ENCODE peak calls at places on chromosome 2, in four cellular contexts. One of them, this sample, is unnamed.

GRCh38 chr2:240290432-240291336 is 144.8 kb upstream of the GPC1 start:
- DNase-seq in stomach: no peak
- DNase-seq in fibroblast of lung: no peak
- DNase-seq in spleen: no peak
- DNase-seq in this sample: no peak

GRCh38 chr2:53202063-53202462 is 565.5 kb upstream of the CHAC2 start:
- DNase-seq in fibroblast of lung: peak; percentile 91
- DNase-seq in stomach: no peak
- DNase-seq in spleen: no peak
- DNase-seq in this sample: no peak

GRCh38 chr2:226334981-226335720 is 464.5 kb downstream of the IRS1 start:
- DNase-seq in fibroblast of lung: peak; percentile 87
- DNase-seq in spleen: no peak
- DNase-seq in stomach: no peak
- DNase-seq in this sample: no peak

GRCh38 chr2:23486676-23487075 is 101.7 kb downstream of the KLHL29 start:
- DNase-seq in fibroblast of lung: peak; percentile 61
- DNase-seq in stomach: no peak
- DNase-seq in spleen: no peak
- DNase-seq in this sample: peak; percentile 45

GRCh38 chr2:228548230-228548629 is 366.7 kb upstream of the SPHKAP start:
- DNase-seq in stomach: no peak
- DNase-seq in spleen: no peak
- DNase-seq in fibroblast of lung: no peak
- DNase-seq in this sample: no peak

GRCh38 chr2:219559156-219559915 is 12.0 kb downstream of the OBSL1 start:
- DNase-seq in fibroblast of lung: no peak
- DNase-seq in stomach: no peak
- DNase-seq in spleen: no peak
- DNase-seq in this sample: peak; percentile 37

GRCh38 chr2:189657867-189658266 is 3.4 kb upstream of the ASNSD1 start:
- DNase-seq in spleen: peak; percentile 74
- DNase-seq in stomach: peak; percentile 54
- DNase-seq in fibroblast of lung: no peak
- DNase-seq in this sample: no peak

GRCh38 chr2:55156326-55156725 is 75.8 kb downstream of the CLHC1 start:
- DNase-seq in fibroblast of lung: peak; percentile 35
- DNase-seq in spleen: no peak
- DNase-seq in stomach: no peak
- DNase-seq in this sample: no peak

GRCh38 chr2:236748385-236748784 is 178.8 kb downstream of the ACKR3 start:
- DNase-seq in stomach: no peak
- DNase-seq in fibroblast of lung: peak; percentile 25
- DNase-seq in spleen: no peak
- DNase-seq in this sample: no peak

GRCh38 chr2:33298233-33298632 is 178.2 kb upstream of the RASGRP3 start:
- DNase-seq in spleen: no peak
- DNase-seq in fibroblast of lung: no peak
- DNase-seq in stomach: no peak
- DNase-seq in this sample: no peak

GRCh38 chr2:1721706-1722483 is 22.4 kb downstream of the PXDN start:
- DNase-seq in stomach: no peak
- DNase-seq in fibroblast of lung: peak; percentile 68
- DNase-seq in spleen: no peak
- DNase-seq in this sample: peak; percentile 16

DNA sequence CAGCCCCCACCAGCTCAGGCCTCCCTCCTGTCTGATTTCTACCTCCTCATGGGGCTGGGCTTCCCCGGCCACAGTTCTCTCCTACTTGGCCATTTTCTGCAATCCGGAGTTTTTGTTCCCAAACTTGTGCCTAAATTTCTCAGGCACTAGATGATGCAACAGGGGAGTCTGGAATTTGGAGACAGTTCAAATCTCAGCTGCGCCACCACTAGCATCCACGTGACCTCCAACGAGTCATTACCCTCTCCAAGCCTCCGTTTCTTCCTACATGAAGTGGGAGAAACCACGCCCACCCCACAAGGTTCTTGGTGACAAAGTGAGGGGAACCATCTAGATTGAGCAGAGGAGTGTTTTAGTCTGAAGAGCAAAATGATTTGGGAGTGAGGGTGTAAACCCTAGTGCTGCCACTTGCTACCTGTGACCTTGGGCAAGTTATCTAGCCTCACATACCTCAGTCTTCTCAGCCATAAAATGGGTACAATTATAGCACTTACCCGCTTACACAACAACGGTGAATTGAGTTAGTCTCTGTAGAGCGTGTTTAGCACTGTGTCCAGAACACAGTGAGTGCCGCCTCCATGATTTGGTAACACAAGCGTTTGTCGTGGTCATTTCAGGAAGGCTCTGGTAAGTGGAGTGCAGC is 61.4 kb upstream of the ASAP2 start:
- DNase-seq in fibroblast of lung: peak; percentile 90
- DNase-seq in spleen: peak; percentile 63
- DNase-seq in stomach: no peak
- DNase-seq in this sample: no peak
- H3K27me3 ChIP-seq in fibroblast of lung: no peaks in the 10 kb centered on the region
- H3K27me3 ChIP-seq in spleen: peaks cover 5% of the 10 kb centered on the region
- H3K27me3 ChIP-seq in stomach: no peaks in the 10 kb centered on the region
- H3K27me3 ChIP-seq in this sample: no peaks in the 10 kb centered on the region

GRCh38 chr2:105780606-105781005 is 35.9 kb downstream of the NCK2 start:
- DNase-seq in stomach: no peak
- DNase-seq in spleen: no peak
- DNase-seq in fibroblast of lung: no peak
- DNase-seq in this sample: no peak
- H3K4me1 ChIP-seq in stomach: peaks cover 97% of the 10 kb centered on the region
- H3K4me1 ChIP-seq in spleen: peaks cover 100% of the 10 kb centered on the region
- H3K4me1 ChIP-seq in fibroblast of lung: peaks cover 31% of the 10 kb centered on the region
- H3K4me1 ChIP-seq in this sample: no peaks in the 10 kb centered on the region

DNA sequence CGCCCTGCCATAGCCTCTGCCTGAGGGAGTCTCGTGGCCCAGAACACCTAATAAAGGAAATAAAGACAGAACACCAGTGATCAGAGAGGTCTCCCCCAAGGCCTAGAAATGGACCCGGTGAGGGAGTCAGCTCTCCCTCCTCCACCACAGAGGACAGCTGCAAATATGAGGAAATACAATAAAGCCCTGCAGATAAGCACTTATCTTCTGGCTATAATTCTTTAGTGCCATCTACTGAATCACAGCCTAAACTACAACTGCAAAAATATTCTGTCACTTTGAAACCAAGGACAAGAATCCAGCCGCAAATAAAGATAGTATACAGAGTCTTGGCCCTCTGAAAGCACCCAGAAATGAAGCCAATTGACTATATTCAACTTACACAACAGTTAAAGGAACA is 42.4 kb upstream of the TACR1 start:
- DNase-seq in spleen: no peak
- DNase-seq in fibroblast of lung: peak; percentile 37
- DNase-seq in stomach: no peak
- DNase-seq in this sample: no peak
- H3K9me3 ChIP-seq in spleen: peaks cover 43% of the 10 kb centered on the region
- H3K9me3 ChIP-seq in fibroblast of lung: no peaks in the 10 kb centered on the region
- H3K9me3 ChIP-seq in stomach: no peaks in the 10 kb centered on the region
- H3K9me3 ChIP-seq in this sample: peaks cover 7% of the 10 kb centered on the region

GRCh38 chr2:74550231-74550630 is 3.5 kb downstream of the LOXL3 start:
- DNase-seq in stomach: no peak
- DNase-seq in fibroblast of lung: no peak
- DNase-seq in spleen: no peak
- DNase-seq in this sample: no peak

GRCh38 chr2:74551942-74552913 is 1.5 kb downstream of the LOXL3 start:
- DNase-seq in fibroblast of lung: no peak
- DNase-seq in stomach: no peak
- DNase-seq in spleen: no peak
- DNase-seq in this sample: no peak

GRCh38 chr2:74549685-74549971 is 4.1 kb downstream of the LOXL3 start:
- DNase-seq in spleen: no peak
- DNase-seq in stomach: no peak
- DNase-seq in fibroblast of lung: no peak
- DNase-seq in this sample: no peak

GRCh38 chr2:74552914-74553811 is 579 bp downstream of the LOXL3 start:
- DNase-seq in stomach: no peak
- DNase-seq in spleen: peak; percentile 82
- DNase-seq in fibroblast of lung: no peak
- DNase-seq in this sample: no peak

DNA sequence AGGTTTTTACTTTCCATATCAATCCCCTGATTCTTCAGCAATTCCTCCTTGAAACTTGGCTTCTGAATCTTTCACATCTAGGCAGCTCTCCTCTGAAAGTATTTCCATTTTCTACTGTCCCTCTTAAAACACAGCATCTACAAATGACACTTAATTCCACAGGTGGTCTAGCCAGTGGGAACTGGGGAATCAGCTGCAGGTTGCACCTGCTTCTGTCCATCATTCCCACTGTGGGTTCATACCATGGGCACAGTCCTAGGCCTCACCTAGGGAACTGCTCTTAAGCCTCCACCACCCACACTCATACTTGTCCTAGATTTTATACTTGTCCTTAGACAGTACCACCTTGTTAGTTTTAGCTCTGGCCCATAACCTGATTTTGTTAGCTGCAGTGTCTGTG is 2.2 kb downstream of the LOXL3 start:
- DNase-seq in fibroblast of lung: no peak
- DNase-seq in stomach: no peak
- DNase-seq in spleen: no peak
- DNase-seq in this sample: no peak
- H3K27me3 ChIP-seq in fibroblast of lung: no peaks in the 10 kb centered on the region
- H3K27me3 ChIP-seq in stomach: no peaks in the 10 kb centered on the region
- H3K27me3 ChIP-seq in spleen: no peaks in the 10 kb centered on the region
- H3K27me3 ChIP-seq in this sample: no peaks in the 10 kb centered on the region

GRCh38 chr2:68747918-68748317 is 13.3 kb downstream of the ARHGAP25 start:
- DNase-seq in spleen: no peak
- DNase-seq in stomach: no peak
- DNase-seq in fibroblast of lung: no peak
- DNase-seq in this sample: no peak

GRCh38 chr2:68745006-68745405 is 10.4 kb downstream of the ARHGAP25 start:
- DNase-seq in spleen: no peak
- DNase-seq in fibroblast of lung: no peak
- DNase-seq in stomach: no peak
- DNase-seq in this sample: no peak

GRCh38 chr2:68746408-68746807 is 11.8 kb downstream of the ARHGAP25 start:
- DNase-seq in fibroblast of lung: no peak
- DNase-seq in stomach: no peak
- DNase-seq in spleen: no peak
- DNase-seq in this sample: no peak

GRCh38 chr2:68749345-68749744 is 14.7 kb downstream of the ARHGAP25 start:
- DNase-seq in stomach: no peak
- DNase-seq in spleen: no peak
- DNase-seq in fibroblast of lung: no peak
- DNase-seq in this sample: no peak

DNA sequence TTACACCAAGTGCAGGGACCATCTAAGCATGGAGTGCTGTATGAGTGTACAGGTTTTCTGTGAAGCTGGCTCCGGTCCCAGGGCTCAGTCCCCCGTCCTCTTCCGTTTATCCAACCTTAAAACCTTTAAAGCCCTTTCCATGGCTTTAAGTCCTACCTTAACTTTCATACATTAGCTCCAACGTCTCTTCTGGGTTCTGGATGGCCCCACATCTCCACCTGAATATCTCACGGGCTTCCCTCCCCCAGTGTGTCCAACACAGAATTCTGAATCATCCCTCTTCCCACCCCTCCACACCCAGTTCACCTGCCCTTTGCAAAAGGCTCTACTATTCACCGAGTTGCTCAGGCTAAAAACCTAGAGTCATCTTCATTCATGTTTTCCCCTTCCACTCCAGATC is 12.8 kb downstream of the ARHGAP25 start:
- DNase-seq in fibroblast of lung: no peak
- DNase-seq in stomach: no peak
- DNase-seq in spleen: no peak
- DNase-seq in this sample: no peak
- H3K4me1 ChIP-seq in fibroblast of lung: no peaks in the 10 kb centered on the region
- H3K4me1 ChIP-seq in stomach: peaks cover 13% of the 10 kb centered on the region
- H3K4me1 ChIP-seq in spleen: peaks cover 100% of the 10 kb centered on the region
- H3K4me1 ChIP-seq in this sample: no peaks in the 10 kb centered on the region